ENCODE peak calls at places on chromosomes 16 and 17, in six cellular contexts. S is IMR-90, X is neuronal stem cell, L is trophoblast cell, Q is H1, W is H9. A is an unnamed sample.

GRCh38 chr17:77117415-77117814 is 23.4 kb upstream of the SEC14L1 start:
- DNase-seq in W (no peak), X (no peak), L (peak), Q (no peak), S (no peak), A (no peak)

GRCh38 chr17:55299890-55300289 is 35.1 kb downstream of the HLF start:
- DNase-seq in W (no peak), L (peak), X (no peak), Q (no peak), S (no peak), A (no peak)

GRCh38 chr16:56336071-56336688 is 89.2 kb downstream of the AMFR start:
- DNase-seq in X (no peak), W (no peak), S (no peak), Q (no peak), L (no peak), A (no peak)

GRCh38 chr16:11372073-11372923 is 27.0 kb downstream of the RMI2 start:
- DNase-seq in Q (no peak), W (no peak), X (no peak), S (no peak), L (no peak), A (no peak)

GRCh38 chr17:55314784-55315491 is 50.2 kb downstream of the HLF start:
- DNase-seq in Q (no peak), S (no peak), L (peak), X (no peak), W (no peak), A (no peak)

GRCh38 chr16:47734987-47735594 is 274.0 kb downstream of the PHKB start:
- DNase-seq in W (no peak), S (no peak), X (no peak), L (no peak), Q (no peak), A (no peak)

GRCh38 chr16:23288209-23288608 is 13.9 kb upstream of the SCNN1B start:
- DNase-seq in L (no peak), X (no peak), S (no peak), Q (no peak), W (no peak), A (no peak)

GRCh38 chr17:13283606-13284005 is 265.8 kb upstream of the ELAC2 start:
- DNase-seq in X (no peak), W (peak), L (no peak), Q (no peak), S (no peak), A (no peak)

GRCh38 chr16:66947302-66948033 is 12.2 kb downstream of the CES2 start:
- DNase-seq in W (peak), L (peak), X (peak), Q (peak), S (peak), A (peak)

GRCh38 chr16:69276143-69277115 is 34.7 kb upstream of the VPS4A start:
- DNase-seq in S (peak), L (no peak), X (no peak), W (no peak), Q (no peak), A (peak)

GRCh38 chr16:7449808-7450207 is 117.2 kb downstream of the RBFOX1 start:
- DNase-seq in L (no peak), W (no peak), S (no peak), Q (no peak), X (no peak), A (no peak)

GRCh38 chr16:3881499-3881995 is 1.0 kb upstream of the CREBBP start:
- DNase-seq in L (no peak), S (no peak), W (peak), Q (peak), X (no peak), A (no peak)

GRCh38 chr17:66676421-66676820 is 158.5 kb upstream of the CACNG5 start:
- DNase-seq in L (peak), X (no peak), S (no peak), Q (no peak), W (no peak), A (no peak)

GRCh38 chr16:4982056-4982867 is 24.1 kb downstream of the SEC14L5 start:
- DNase-seq in W (no peak), Q (no peak), S (no peak), L (no peak), X (no peak), A (no peak)

GRCh38 chr16:89491974-89492687 is 1.8 kb upstream of the ANKRD11 start:
- DNase-seq in L (no peak), S (no peak), X (no peak), W (no peak), Q (no peak), A (no peak)

GRCh38 chr17:74431568-74432483 is at the start of gene GPRC5C:
- DNase-seq in Q (peak), W (peak), S (no peak), L (peak), X (peak), A (peak)

GRCh38 chr17:73744411-73744810 is 100.2 kb upstream of the SDK2 start:
- DNase-seq in S (no peak), W (no peak), L (no peak), X (no peak), Q (no peak), A (no peak)

GRCh38 chr17:41563607-41564006 is 8.3 kb downstream of the KRT9 start:
- DNase-seq in X (no peak), L (no peak), W (no peak), S (no peak), Q (no peak), A (no peak)

GRCh38 chr16:77763994-77764393 is 24.4 kb upstream of the VAT1L start:
- DNase-seq in Q (no peak), W (no peak), S (no peak), L (peak), X (no peak), A (no peak)

GRCh38 chr17:75010683-75011406 is 1.6 kb upstream of the MRPL58 start:
- DNase-seq in W (peak), L (peak), Q (no peak), X (no peak), S (peak), A (peak)

GRCh38 chr16:57801098-57801855 is 1.0 kb downstream of the KIFC3 start:
- DNase-seq in W (no peak), S (peak), L (no peak), X (no peak), Q (no peak), A (peak)
- H2BK5ac ChIP-seq in W (no peak), S (peak), L (peak), X (no peak), Q (no peak), A (peak)

GRCh38 chr17:69907081-69907847 is 167.8 kb upstream of the KCNJ16 start:
- DNase-seq in X (no peak), Q (no peak), L (no peak), S (no peak), W (no peak), A (peak)
- H4K91ac ChIP-seq in X (no peak), Q (no peak), L (no peak), S (no peak), W (no peak), A (no peak)

GRCh38 chr17:35587074-35587961 is at the start of gene AP2B1:
- DNase-seq in S (peak), W (peak), Q (peak), L (peak), X (peak), A (peak)
- H2BK5ac ChIP-seq in S (peak), W (peak), Q (peak), L (peak), X (no peak), A (no peak)

DNA sequence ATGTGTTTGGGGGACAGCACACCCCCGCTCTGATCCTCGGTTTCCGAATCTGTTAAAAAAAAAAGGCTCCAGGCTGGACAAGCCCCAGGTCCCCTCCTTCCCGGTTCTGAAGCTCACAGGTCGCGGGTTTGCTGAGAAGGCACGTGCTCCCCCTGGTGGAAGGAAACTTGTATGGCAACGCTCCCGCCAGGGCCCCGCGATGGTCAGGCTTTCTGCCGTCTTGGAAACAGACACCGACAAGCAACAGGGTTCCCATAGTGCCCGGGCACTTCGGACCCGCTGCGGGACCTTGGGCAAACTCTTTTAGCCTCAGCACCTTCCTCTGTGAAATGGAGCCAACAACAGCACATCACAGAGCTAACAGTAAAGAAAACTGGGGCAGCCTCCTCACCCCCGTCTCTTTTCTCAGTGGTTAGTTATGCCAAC is 219.0 kb downstream of the RBFOX3 start:
- DNase-seq in W (peak), X (peak), L (peak), Q (peak), S (peak), A (peak)
- H4K91ac ChIP-seq in W (no peak), X (no peak), L (no peak), Q (no peak), S (no peak), A (no peak)

DNA sequence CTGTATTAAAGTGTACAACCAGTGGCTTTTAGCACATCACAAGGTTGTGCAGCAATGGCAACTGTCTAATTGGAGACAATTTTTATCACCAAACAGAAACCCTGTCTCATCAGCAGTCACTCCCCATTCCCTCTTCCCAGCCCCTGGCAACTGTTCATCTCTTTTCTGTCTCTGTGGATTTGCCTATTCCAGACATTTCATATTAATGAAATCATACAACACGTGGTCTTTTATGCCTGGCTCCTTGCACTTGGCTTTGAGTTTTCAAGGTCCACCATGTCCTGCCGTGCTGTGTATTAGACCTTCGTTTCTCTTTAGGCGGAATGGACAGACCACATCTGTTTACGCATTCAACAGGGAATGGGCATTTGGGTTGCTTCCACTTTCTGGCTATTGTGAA is 30.3 kb downstream of the TNFRSF13B start:
- DNase-seq in W (no peak), L (no peak), Q (no peak), X (no peak), S (peak), A (no peak)
- H2BK5ac ChIP-seq in W (no peak), L (no peak), Q (no peak), X (no peak), S (no peak), A (no peak)

GRCh38 chr17:39753514-39754160 is 15.9 kb downstream of the GRB7 start:
- DNase-seq in W (peak), X (no peak), L (no peak), Q (peak), S (no peak), A (no peak)

GRCh38 chr17:39751637-39752036 is 13.9 kb downstream of the GRB7 start:
- DNase-seq in X (no peak), Q (no peak), S (no peak), W (peak), L (no peak), A (no peak)

GRCh38 chr17:39752241-39752831 is 14.6 kb downstream of the GRB7 start:
- DNase-seq in X (no peak), Q (no peak), L (no peak), W (peak), S (no peak), A (no peak)

GRCh38 chr17:39750131-39751015 is 12.6 kb downstream of the GRB7 start:
- DNase-seq in W (peak), S (no peak), Q (no peak), X (no peak), L (no peak), A (no peak)

GRCh38 chr17:39751016-39751543 is 13.3 kb downstream of the GRB7 start:
- DNase-seq in Q (no peak), L (no peak), S (no peak), W (peak), X (no peak), A (no peak)
- H4K91ac ChIP-seq in Q (no peak), L (no peak), S (no peak), W (no peak), X (no peak), A (no peak)

GRCh38 chr17:46819906-46820351 is 1.4 kb upstream of the WNT3 start:
- DNase-seq in X (no peak), Q (peak), S (no peak), L (no peak), W (peak), A (no peak)
- H2BK5ac ChIP-seq in X (no peak), Q (peak), S (no peak), L (no peak), W (no peak), A (no peak)

GRCh38 chr17:71437176-71437575 is 683.6 kb upstream of the SOX9 start:
- DNase-seq in W (no peak), Q (no peak), X (no peak), S (peak), L (no peak), A (no peak)
- H4K91ac ChIP-seq in W (no peak), Q (no peak), X (no peak), S (no peak), L (no peak), A (no peak)

GRCh38 chr17:8154608-8155152 is 2.5 kb upstream of the PER1 start:
- DNase-seq in S (no peak), L (no peak), Q (no peak), X (no peak), W (no peak), A (no peak)

GRCh38 chr17:8153550-8153956 is 1.3 kb upstream of the PER1 start:
- DNase-seq in W (peak), L (peak), X (no peak), Q (no peak), S (peak), A (peak)

GRCh38 chr17:8155341-8156173 is 3.4 kb upstream of the PER1 start:
- DNase-seq in Q (no peak), W (no peak), L (no peak), X (no peak), S (no peak), A (no peak)

GRCh38 chr17:8152981-8153549 is 861 bp upstream of the PER1 start:
- DNase-seq in W (peak), S (no peak), Q (no peak), X (no peak), L (no peak), A (no peak)

GRCh38 chr17:8153957-8154607 is 1.9 kb upstream of the PER1 start:
- DNase-seq in X (peak), Q (peak), W (peak), S (peak), L (peak), A (peak)
- H2BK5ac ChIP-seq in X (peak), Q (peak), W (no peak), S (peak), L (peak), A (peak)

GRCh38 chr16:27811881-27812280 is 251.6 kb downstream of the GSG1L start:
- DNase-seq in W (no peak), X (no peak), L (no peak), Q (no peak), S (no peak), A (no peak)
- H4K91ac ChIP-seq in W (no peak), X (no peak), L (no peak), Q (no peak), S (no peak), A (no peak)

A was measured in mesenchymal stem cell.